ENCODE peak calls at places on chromosomes 12 and 14, in nine cellular contexts. T, F, C, R, O, U, G, V and J are unnamed samples.

GRCh38 chr12:11798856-11799530 is 149.5 kb downstream of the ETV6 start:
- DNase-seq in G (peak), V (peak), F (peak), C (peak), R (peak), T (no peak), U (no peak), O (peak), J (no peak)

GRCh38 chr14:71338153-71338552 is 430.9 kb downstream of the PCNX1 start:
- DNase-seq in C (no peak), G (no peak), T (no peak), F (no peak), U (no peak), V (no peak), O (no peak), R (no peak), J (no peak)

GRCh38 chr14:104844306-104845032 is 20.6 kb upstream of the CEP170B start:
- DNase-seq in U (no peak), R (no peak), C (no peak), G (no peak), F (no peak), V (peak), O (no peak), T (no peak), J (no peak)

GRCh38 chr12:112422531-112422930 is 3.8 kb downstream of the PTPN11 start:
- DNase-seq in V (no peak), O (no peak), C (no peak), T (no peak), G (peak), U (no peak), R (no peak), F (no peak), J (no peak)

GRCh38 chr12:127677537-127678131 is 589.3 kb upstream of the TMEM132C start:
- DNase-seq in G (peak), O (peak), R (peak), F (peak), C (peak), T (peak), V (peak), U (peak), J (peak)

GRCh38 chr14:94558842-94559241 is 2.4 kb upstream of the SERPINA4 start:
- DNase-seq in F (no peak), T (no peak), V (no peak), R (no peak), O (no peak), C (no peak), U (no peak), G (no peak), J (no peak)

GRCh38 chr14:37842106-37842505 is 246.7 kb downstream of the TTC6 start:
- DNase-seq in O (no peak), T (no peak), U (no peak), R (no peak), V (no peak), F (no peak), G (no peak), C (no peak), J (no peak)

GRCh38 chr12:111413442-111414086 is 7.8 kb downstream of the SH2B3 start:
- DNase-seq in T (no peak), G (peak), U (no peak), V (no peak), O (no peak), R (peak), C (no peak), F (peak), J (peak)

GRCh38 chr14:58216544-58216943 is 16.6 kb downstream of the ACTR10 start:
- DNase-seq in C (no peak), F (peak), T (no peak), O (no peak), V (no peak), R (peak), G (no peak), U (no peak), J (peak)

GRCh38 chr12:69966839-69967238 is 141.8 kb downstream of the MYRFL start:
- DNase-seq in O (no peak), G (peak), C (no peak), U (no peak), F (no peak), R (peak), T (no peak), V (no peak), J (peak)

GRCh38 chr12:50394469-50395029 is 1.9 kb downstream of the FAM186A start:
- DNase-seq in O (no peak), F (peak), T (no peak), R (peak), V (no peak), C (no peak), G (peak), U (no peak), J (no peak)

GRCh38 chr12:24947541-24948451 is 1.1 kb downstream of the BCAT1 start:
- DNase-seq in R (no peak), V (no peak), C (no peak), G (peak), T (no peak), F (no peak), O (peak), U (no peak), J (no peak)

GRCh38 chr12:121917950-121918678 is at the start of gene CFAP251:
- DNase-seq in T (peak), G (peak), U (peak), V (peak), O (peak), R (no peak), F (peak), C (no peak), J (no peak)

GRCh38 chr14:73726025-73726961 is 12.1 kb upstream of the PNMA1 start:
- DNase-seq in R (peak), F (no peak), O (no peak), T (no peak), C (no peak), V (no peak), G (peak), U (no peak), J (no peak)

GRCh38 chr14:29521526-29522137 is 406.0 kb downstream of the PRKD1 start:
- DNase-seq in U (no peak), R (peak), C (peak), F (peak), T (no peak), V (peak), G (peak), O (peak), J (no peak)

GRCh38 chr14:104685998-104686610 is 3.3 kb upstream of the INF2 start:
- DNase-seq in C (no peak), V (no peak), F (no peak), R (no peak), G (no peak), O (no peak), T (no peak), U (no peak), J (no peak)

GRCh38 chr12:22574921-22575320 is 30.6 kb upstream of the C2CD5 start:
- DNase-seq in U (no peak), F (no peak), G (no peak), R (no peak), O (no peak), T (no peak), V (no peak), C (no peak), J (no peak)

GRCh38 chr12:48198619-48198973 is 4.5 kb downstream of the OR10AD1 start:
- DNase-seq in G (peak), C (no peak), R (no peak), U (peak), V (peak), T (no peak), O (no peak), F (peak), J (no peak)

GRCh38 chr14:75016815-75017214 is 14.1 kb downstream of the EIF2B2 start:
- DNase-seq in V (no peak), R (no peak), C (no peak), F (no peak), T (no peak), U (no peak), G (no peak), O (no peak), J (no peak)

GRCh38 chr12:67772276-67773169 is 124.0 kb downstream of the DYRK2 start:
- DNase-seq in O (no peak), C (no peak), F (peak), V (no peak), G (peak), R (peak), T (no peak), U (no peak), J (peak)

GRCh38 chr12:67457799-67458680 is 188.9 kb downstream of the CAND1 start:
- DNase-seq in V (peak), U (no peak), F (no peak), R (no peak), G (peak), T (no peak), C (peak), O (peak), J (no peak)

GRCh38 chr12:32343496-32343895 is 55.9 kb upstream of the FGD4 start:
- DNase-seq in O (no peak), T (no peak), R (no peak), V (no peak), U (no peak), G (no peak), C (no peak), F (no peak), J (no peak)

GRCh38 chr12:39448038-39448437 is 5.1 kb upstream of the KIF21A start:
- DNase-seq in C (no peak), U (no peak), G (no peak), F (no peak), O (no peak), T (no peak), R (no peak), V (no peak), J (no peak)

GRCh38 chr12:49352351-49352750 is 5.7 kb downstream of the DNAJC22 start:
- DNase-seq in U (no peak), F (no peak), T (no peak), O (no peak), G (no peak), V (no peak), R (no peak), C (no peak), J (no peak)

GRCh38 chr14:54493293-54493692 is 4.5 kb upstream of the GMFB start:
- DNase-seq in C (peak), O (no peak), U (no peak), V (peak), T (no peak), G (no peak), F (no peak), R (no peak), J (no peak)

GRCh38 chr14:105632010-105632409 is 105.6 kb downstream of the TMEM121 start:
- DNase-seq in C (no peak), G (no peak), O (no peak), U (no peak), T (no peak), F (no peak), V (no peak), R (no peak), J (no peak)

GRCh38 chr14:73260574-73260973 is 23.3 kb downstream of the PAPLN start:
- DNase-seq in O (no peak), V (no peak), F (no peak), U (no peak), C (no peak), G (no peak), R (no peak), T (no peak), J (no peak)

GRCh38 chr12:46154221-46154975 is 114.4 kb downstream of the SLC38A1 start:
- DNase-seq in R (peak), V (no peak), C (no peak), T (no peak), U (no peak), G (peak), F (peak), O (no peak), J (peak)

GRCh38 chr12:78885466-78885865 is 20.9 kb downstream of the SYT1 start:
- DNase-seq in O (no peak), G (no peak), R (no peak), F (no peak), T (no peak), C (no peak), U (no peak), V (no peak), J (no peak)

GRCh38 chr14:50353126-50353525 is 41.0 kb downstream of the DMAC2L start:
- DNase-seq in O (no peak), G (no peak), C (no peak), V (no peak), T (no peak), F (peak), U (no peak), R (no peak), J (no peak)

GRCh38 chr12:99111600-99111999 is 466.5 kb downstream of the APAF1 start:
- DNase-seq in R (no peak), T (no peak), U (no peak), G (no peak), C (no peak), V (peak), O (no peak), F (no peak), J (peak)

GRCh38 chr14:99575043-99576023 is 28.7 kb downstream of the CCDC85C start:
- DNase-seq in R (peak), O (no peak), T (no peak), U (no peak), G (no peak), C (peak), V (no peak), F (peak), J (no peak)

GRCh38 chr14:50658203-50658602 is 9.9 kb downstream of the SAV1 start:
- DNase-seq in T (no peak), F (peak), V (no peak), G (peak), C (no peak), U (no peak), R (no peak), O (no peak), J (peak)

GRCh38 chr14:91352101-91352500 is 65.5 kb downstream of the CCDC88C start:
- DNase-seq in U (no peak), R (no peak), F (peak), V (no peak), C (no peak), T (no peak), G (peak), O (no peak), J (no peak)

GRCh38 chr14:50018236-50019210 is 97.8 kb downstream of the VCPKMT start:
- DNase-seq in G (peak), F (no peak), C (no peak), O (no peak), T (no peak), R (peak), V (no peak), U (no peak), J (no peak)

GRCh38 chr14:59175404-59175803 is 13.1 kb upstream of the DAAM1 start:
- DNase-seq in O (no peak), C (no peak), G (no peak), U (peak), F (no peak), T (no peak), V (no peak), R (no peak), J (no peak)

GRCh38 chr12:28941248-28941647 is 207.8 kb upstream of the FAR2 start:
- DNase-seq in R (no peak), T (no peak), V (no peak), F (peak), G (no peak), C (no peak), O (no peak), U (no peak), J (no peak)

GRCh38 chr12:25970082-25970481 is 11.6 kb downstream of the RASSF8 start:
- DNase-seq in F (no peak), T (no peak), O (no peak), C (no peak), G (no peak), R (peak), U (no peak), V (no peak), J (no peak)

GRCh38 chr12:16568873-16569272 is 37.1 kb downstream of the LMO3 start:
- DNase-seq in F (no peak), T (no peak), R (no peak), G (peak), V (no peak), C (no peak), O (no peak), U (peak), J (no peak)